ENCODE peak calls at places on chromosomes 7 and 10, in five cellular contexts. One of them, this sample, is unnamed.

GRCh38 chr10:34538291-34538829 is 276.7 kb downstream of the PARD3 start:
- DNase-seq in stimulated activated CD4-positive, alpha-beta T cell treated with anti-CD3 and anti-CD28 coated beads, Interleukin-12 subunit alpha, Interleukin-12 subunit beta, amount 100 ng/mL, for 48 hours: no peak
- DNase-seq in activated T-helper 1 cell treated with anti-CD3 and anti-CD28 coated beads, Interleukin-12 subunit alpha, Interleukin-12 subunit beta, Interleukin-2, Interleukin-4 antibody, amounts not matched to agents 30 ng/mL and 10 ng/mL and 1 ng/mL, durations not matched to agents 14 hours and 24 hours and 36 hours: no peak
- DNase-seq in dorsolateral prefrontal cortex: no peak
- DNase-seq in Daoy: no peak
- DNase-seq in this sample: no peak

GRCh38 chr10:42952358-42952757 is 124.5 kb upstream of the RET start:
- DNase-seq in stimulated activated CD4-positive, alpha-beta T cell treated with anti-CD3 and anti-CD28 coated beads, Interleukin-12 subunit alpha, Interleukin-12 subunit beta, amount 100 ng/mL, for 48 hours: no peak
- DNase-seq in activated T-helper 1 cell treated with anti-CD3 and anti-CD28 coated beads, Interleukin-12 subunit alpha, Interleukin-12 subunit beta, Interleukin-2, Interleukin-4 antibody, amounts not matched to agents 30 ng/mL and 10 ng/mL and 1 ng/mL, durations not matched to agents 14 hours and 24 hours and 36 hours: no peak
- DNase-seq in dorsolateral prefrontal cortex: peak; percentile 25
- DNase-seq in Daoy: peak; percentile 48
- DNase-seq in this sample: no peak

GRCh38 chr10:118625504-118625903 is 30.1 kb upstream of the PRLHR start:
- DNase-seq in stimulated activated CD4-positive, alpha-beta T cell treated with anti-CD3 and anti-CD28 coated beads, Interleukin-12 subunit alpha, Interleukin-12 subunit beta, amount 100 ng/mL, for 48 hours: no peak
- DNase-seq in activated T-helper 1 cell treated with anti-CD3 and anti-CD28 coated beads, Interleukin-12 subunit alpha, Interleukin-12 subunit beta, Interleukin-2, Interleukin-4 antibody, amounts not matched to agents 30 ng/mL and 10 ng/mL and 1 ng/mL, durations not matched to agents 14 hours and 24 hours and 36 hours: no peak
- DNase-seq in dorsolateral prefrontal cortex: no peak
- DNase-seq in Daoy: no peak
- DNase-seq in this sample: no peak

GRCh38 chr7:47435889-47436312 is 146.0 kb downstream of the TNS3 start:
- DNase-seq in stimulated activated CD4-positive, alpha-beta T cell treated with anti-CD3 and anti-CD28 coated beads, Interleukin-12 subunit alpha, Interleukin-12 subunit beta, amount 100 ng/mL, for 48 hours: no peak
- DNase-seq in activated T-helper 1 cell treated with anti-CD3 and anti-CD28 coated beads, Interleukin-12 subunit alpha, Interleukin-12 subunit beta, Interleukin-2, Interleukin-4 antibody, amounts not matched to agents 30 ng/mL and 10 ng/mL and 1 ng/mL, durations not matched to agents 14 hours and 24 hours and 36 hours: no peak
- DNase-seq in dorsolateral prefrontal cortex: no peak
- DNase-seq in Daoy: peak; percentile 77
- DNase-seq in this sample: no peak

GRCh38 chr10:85791846-85792532 is 574.6 kb downstream of the GRID1 start:
- DNase-seq in stimulated activated CD4-positive, alpha-beta T cell treated with anti-CD3 and anti-CD28 coated beads, Interleukin-12 subunit alpha, Interleukin-12 subunit beta, amount 100 ng/mL, for 48 hours: no peak
- DNase-seq in activated T-helper 1 cell treated with anti-CD3 and anti-CD28 coated beads, Interleukin-12 subunit alpha, Interleukin-12 subunit beta, Interleukin-2, Interleukin-4 antibody, amounts not matched to agents 30 ng/mL and 10 ng/mL and 1 ng/mL, durations not matched to agents 14 hours and 24 hours and 36 hours: no peak
- DNase-seq in dorsolateral prefrontal cortex: no peak
- DNase-seq in Daoy: no peak
- DNase-seq in this sample: no peak

GRCh38 chr10:111934926-111935325 is 248.6 kb downstream of the GPAM start:
- DNase-seq in stimulated activated CD4-positive, alpha-beta T cell treated with anti-CD3 and anti-CD28 coated beads, Interleukin-12 subunit alpha, Interleukin-12 subunit beta, amount 100 ng/mL, for 48 hours: no peak
- DNase-seq in activated T-helper 1 cell treated with anti-CD3 and anti-CD28 coated beads, Interleukin-12 subunit alpha, Interleukin-12 subunit beta, Interleukin-2, Interleukin-4 antibody, amounts not matched to agents 30 ng/mL and 10 ng/mL and 1 ng/mL, durations not matched to agents 14 hours and 24 hours and 36 hours: no peak
- DNase-seq in dorsolateral prefrontal cortex: no peak
- DNase-seq in Daoy: no peak
- DNase-seq in this sample: no peak

GRCh38 chr10:108899686-108900085 is 1023.6 kb downstream of the XPNPEP1 start:
- DNase-seq in stimulated activated CD4-positive, alpha-beta T cell treated with anti-CD3 and anti-CD28 coated beads, Interleukin-12 subunit alpha, Interleukin-12 subunit beta, amount 100 ng/mL, for 48 hours: no peak
- DNase-seq in activated T-helper 1 cell treated with anti-CD3 and anti-CD28 coated beads, Interleukin-12 subunit alpha, Interleukin-12 subunit beta, Interleukin-2, Interleukin-4 antibody, amounts not matched to agents 30 ng/mL and 10 ng/mL and 1 ng/mL, durations not matched to agents 14 hours and 24 hours and 36 hours: no peak
- DNase-seq in dorsolateral prefrontal cortex: no peak
- DNase-seq in Daoy: no peak
- DNase-seq in this sample: no peak

GRCh38 chr10:99341860-99342517 is 12.8 kb downstream of the CNNM1 start:
- DNase-seq in stimulated activated CD4-positive, alpha-beta T cell treated with anti-CD3 and anti-CD28 coated beads, Interleukin-12 subunit alpha, Interleukin-12 subunit beta, amount 100 ng/mL, for 48 hours: no peak
- DNase-seq in activated T-helper 1 cell treated with anti-CD3 and anti-CD28 coated beads, Interleukin-12 subunit alpha, Interleukin-12 subunit beta, Interleukin-2, Interleukin-4 antibody, amounts not matched to agents 30 ng/mL and 10 ng/mL and 1 ng/mL, durations not matched to agents 14 hours and 24 hours and 36 hours: no peak
- DNase-seq in dorsolateral prefrontal cortex: no peak
- DNase-seq in Daoy: peak; percentile 70
- DNase-seq in this sample: no peak

GRCh38 chr10:82266438-82266837 is 391.4 kb downstream of the NRG3 start:
- DNase-seq in stimulated activated CD4-positive, alpha-beta T cell treated with anti-CD3 and anti-CD28 coated beads, Interleukin-12 subunit alpha, Interleukin-12 subunit beta, amount 100 ng/mL, for 48 hours: no peak
- DNase-seq in activated T-helper 1 cell treated with anti-CD3 and anti-CD28 coated beads, Interleukin-12 subunit alpha, Interleukin-12 subunit beta, Interleukin-2, Interleukin-4 antibody, amounts not matched to agents 30 ng/mL and 10 ng/mL and 1 ng/mL, durations not matched to agents 14 hours and 24 hours and 36 hours: no peak
- DNase-seq in dorsolateral prefrontal cortex: no peak
- DNase-seq in Daoy: no peak
- DNase-seq in this sample: no peak

GRCh38 chr10:51377070-51377931 is 303.0 kb downstream of the PRKG1 start:
- DNase-seq in stimulated activated CD4-positive, alpha-beta T cell treated with anti-CD3 and anti-CD28 coated beads, Interleukin-12 subunit alpha, Interleukin-12 subunit beta, amount 100 ng/mL, for 48 hours: no peak
- DNase-seq in activated T-helper 1 cell treated with anti-CD3 and anti-CD28 coated beads, Interleukin-12 subunit alpha, Interleukin-12 subunit beta, Interleukin-2, Interleukin-4 antibody, amounts not matched to agents 30 ng/mL and 10 ng/mL and 1 ng/mL, durations not matched to agents 14 hours and 24 hours and 36 hours: no peak
- DNase-seq in dorsolateral prefrontal cortex: no peak
- DNase-seq in Daoy: no peak
- DNase-seq in this sample: no peak

GRCh38 chr10:85967594-85967993 is 399.0 kb downstream of the GRID1 start:
- DNase-seq in stimulated activated CD4-positive, alpha-beta T cell treated with anti-CD3 and anti-CD28 coated beads, Interleukin-12 subunit alpha, Interleukin-12 subunit beta, amount 100 ng/mL, for 48 hours: no peak
- DNase-seq in activated T-helper 1 cell treated with anti-CD3 and anti-CD28 coated beads, Interleukin-12 subunit alpha, Interleukin-12 subunit beta, Interleukin-2, Interleukin-4 antibody, amounts not matched to agents 30 ng/mL and 10 ng/mL and 1 ng/mL, durations not matched to agents 14 hours and 24 hours and 36 hours: no peak
- DNase-seq in dorsolateral prefrontal cortex: no peak
- DNase-seq in Daoy: no peak
- DNase-seq in this sample: no peak